ENCODE peak calls at places on chromosomes 11 and 22, in eight cellular contexts. One of them, this sample, is unnamed.
A peak's percentile ranks its signal among the peaks of the same experiment; 100 is the strongest.

GRCh38 chr22:29030618-29031235 is 30.9 kb downstream of the C22orf31 start:
- DNase-seq in ecto neural progenitor cell: peak; percentile 84
- DNase-seq in Right ventricle myocardium inferior: no peak
- DNase-seq in foreskin fibroblast: peak; percentile 93
- DNase-seq in A549: peak; percentile 82
- DNase-seq in PC-9: peak; percentile 83
- DNase-seq in astrocyte of the cerebellum: peak; percentile 90
- DNase-seq in amniotic stem cell: no peak
- DNase-seq in this sample: no peak

GRCh38 chr11:45455536-45455935 is 169.4 kb upstream of the SYT13 start:
- DNase-seq in astrocyte of the cerebellum: no peak
- DNase-seq in PC-9: no peak
- DNase-seq in Right ventricle myocardium inferior: no peak
- DNase-seq in foreskin fibroblast: peak; percentile 23
- DNase-seq in A549: no peak
- DNase-seq in ecto neural progenitor cell: no peak
- DNase-seq in amniotic stem cell: no peak
- DNase-seq in this sample: no peak

GRCh38 chr11:107770546-107770945 is 58.7 kb upstream of the SLN start:
- DNase-seq in ecto neural progenitor cell: no peak
- DNase-seq in astrocyte of the cerebellum: no peak
- DNase-seq in amniotic stem cell: no peak
- DNase-seq in PC-9: peak; percentile 48
- DNase-seq in A549: no peak
- DNase-seq in Right ventricle myocardium inferior: no peak
- DNase-seq in foreskin fibroblast: peak; percentile 27
- DNase-seq in this sample: no peak

GRCh38 chr11:118913411-118914125 is 12.2 kb downstream of the BCL9L start:
- DNase-seq in astrocyte of the cerebellum: no peak
- DNase-seq in PC-9: peak; percentile 60
- DNase-seq in ecto neural progenitor cell: no peak
- DNase-seq in A549: no peak
- DNase-seq in amniotic stem cell: no peak
- DNase-seq in foreskin fibroblast: no peak
- DNase-seq in Right ventricle myocardium inferior: peak; percentile 65
- DNase-seq in this sample: no peak

GRCh38 chr22:28299760-28300159 is 379.9 kb downstream of the TTC28 start:
- DNase-seq in ecto neural progenitor cell: no peak
- DNase-seq in amniotic stem cell: no peak
- DNase-seq in A549: no peak
- DNase-seq in foreskin fibroblast: no peak
- DNase-seq in PC-9: no peak
- DNase-seq in Right ventricle myocardium inferior: no peak
- DNase-seq in astrocyte of the cerebellum: peak; percentile 6
- DNase-seq in this sample: no peak

GRCh38 chr11:125062931-125063428 is at the start of gene SLC37A2:
- DNase-seq in astrocyte of the cerebellum: peak; percentile 5
- DNase-seq in foreskin fibroblast: peak; percentile 86
- DNase-seq in A549: peak; percentile 11
- DNase-seq in ecto neural progenitor cell: peak; percentile 83
- DNase-seq in PC-9: peak; percentile 68
- DNase-seq in amniotic stem cell: peak; percentile 15
- DNase-seq in Right ventricle myocardium inferior: peak; percentile 85
- DNase-seq in this sample: peak; percentile 62

GRCh38 chr22:45612940-45613339 is 58.7 kb upstream of the ATXN10 start:
- DNase-seq in Right ventricle myocardium inferior: no peak
- DNase-seq in PC-9: no peak
- DNase-seq in astrocyte of the cerebellum: no peak
- DNase-seq in foreskin fibroblast: no peak
- DNase-seq in ecto neural progenitor cell: no peak
- DNase-seq in A549: no peak
- DNase-seq in amniotic stem cell: no peak
- DNase-seq in this sample: no peak

GRCh38 chr11:131796541-131796940 is 426.1 kb downstream of the NTM start:
- DNase-seq in astrocyte of the cerebellum: no peak
- DNase-seq in amniotic stem cell: no peak
- DNase-seq in Right ventricle myocardium inferior: no peak
- DNase-seq in foreskin fibroblast: no peak
- DNase-seq in PC-9: no peak
- DNase-seq in A549: no peak
- DNase-seq in ecto neural progenitor cell: no peak
- DNase-seq in this sample: no peak

GRCh38 chr11:120334894-120335462 is 1.2 kb upstream of the ARHGEF12 start:
- DNase-seq in PC-9: peak; percentile 81
- DNase-seq in Right ventricle myocardium inferior: no peak
- DNase-seq in foreskin fibroblast: peak; percentile 91
- DNase-seq in ecto neural progenitor cell: no peak
- DNase-seq in amniotic stem cell: peak; percentile 39
- DNase-seq in astrocyte of the cerebellum: peak; percentile 81
- DNase-seq in A549: peak; percentile 76
- DNase-seq in this sample: peak; percentile 69

GRCh38 chr22:46381142-46381541 is 45.6 kb downstream of the TRMU start:
- DNase-seq in PC-9: peak; percentile 49
- DNase-seq in Right ventricle myocardium inferior: no peak
- DNase-seq in foreskin fibroblast: peak; percentile 11
- DNase-seq in A549: peak; percentile 61
- DNase-seq in ecto neural progenitor cell: no peak
- DNase-seq in amniotic stem cell: no peak
- DNase-seq in astrocyte of the cerebellum: no peak
- DNase-seq in this sample: no peak

GRCh38 chr11:64665381-64665780 is 57.6 kb downstream of the NRXN2 start:
- DNase-seq in foreskin fibroblast: no peak
- DNase-seq in astrocyte of the cerebellum: no peak
- DNase-seq in Right ventricle myocardium inferior: no peak
- DNase-seq in A549: no peak
- DNase-seq in PC-9: peak; percentile 53
- DNase-seq in ecto neural progenitor cell: no peak
- DNase-seq in amniotic stem cell: no peak
- DNase-seq in this sample: no peak

GRCh38 chr22:24727218-24727851 is 47.2 kb downstream of the PIWIL3 start:
- DNase-seq in PC-9: peak; percentile 85
- DNase-seq in ecto neural progenitor cell: no peak
- DNase-seq in amniotic stem cell: peak; percentile 66
- DNase-seq in A549: peak; percentile 19
- DNase-seq in Right ventricle myocardium inferior: no peak
- DNase-seq in astrocyte of the cerebellum: peak; percentile 88
- DNase-seq in foreskin fibroblast: peak; percentile 92
- DNase-seq in this sample: no peak

GRCh38 chr22:22121445-22121844 is 123.1 kb upstream of the VPREB1 start:
- DNase-seq in astrocyte of the cerebellum: no peak
- DNase-seq in ecto neural progenitor cell: no peak
- DNase-seq in PC-9: no peak
- DNase-seq in amniotic stem cell: no peak
- DNase-seq in Right ventricle myocardium inferior: no peak
- DNase-seq in A549: no peak
- DNase-seq in foreskin fibroblast: no peak
- DNase-seq in this sample: no peak

GRCh38 chr22:45882881-45883810 is 93.8 kb downstream of the WNT7B start:
- DNase-seq in foreskin fibroblast: no peak
- DNase-seq in amniotic stem cell: no peak
- DNase-seq in Right ventricle myocardium inferior: peak; percentile 71
- DNase-seq in astrocyte of the cerebellum: no peak
- DNase-seq in ecto neural progenitor cell: peak; percentile 46
- DNase-seq in PC-9: no peak
- DNase-seq in A549: no peak
- DNase-seq in this sample: no peak

GRCh38 chr22:35418088-35418487 is 18.1 kb downstream of the MCM5 start:
- DNase-seq in PC-9: peak; percentile 81
- DNase-seq in amniotic stem cell: no peak
- DNase-seq in astrocyte of the cerebellum: no peak
- DNase-seq in Right ventricle myocardium inferior: no peak
- DNase-seq in A549: no peak
- DNase-seq in ecto neural progenitor cell: no peak
- DNase-seq in foreskin fibroblast: peak; percentile 79
- DNase-seq in this sample: no peak

This sample was measured in GM12878.